ENCODE peak calls at places on chromosome 7, in seven cellular contexts. Z is neuronal stem cell; O is body of pancreas; L is fibroblast of lung; N is stomach; P is pancreas; E is effector memory CD4-positive, alpha-beta T cell. Q is an unnamed sample.
A peak's percentile ranks its signal among the peaks of the same experiment; 100 is the strongest.

GRCh38 chr7:151769189-151769821 is 107.6 kb downstream of the PRKAG2 start:
- DNase-seq in P (no peak), N (no peak), O (no peak), Z (no peak), E (no peak), L (no peak), Q (no peak)

GRCh38 chr7:143126146-143126545 is 5.7 kb upstream of the PIP start:
- DNase-seq in E (no peak), N (no peak), P (no peak), Z (no peak), O (no peak), L (no peak), Q (no peak)

GRCh38 chr7:4613855-4614548 is 68.1 kb upstream of the FOXK1 start:
- DNase-seq in Z (no peak), O (no peak), N (no peak), P (no peak), E (no peak), L (peak; percentile 84), Q (no peak)

GRCh38 chr7:32500922-32501341 is 5.6 kb downstream of the AVL9 start:
- DNase-seq in N (no peak), Z (no peak), E (no peak), P (no peak), O (no peak), L (peak; percentile 76), Q (no peak)

GRCh38 chr7:142365410-142365842 is 107.6 kb upstream of the PRSS58 start:
- DNase-seq in L (no peak), N (no peak), Z (no peak), O (no peak), P (no peak), E (no peak), Q (no peak)

GRCh38 chr7:39300276-39300675 is 265.9 kb upstream of the YAE1 start:
- DNase-seq in N (no peak), P (no peak), O (no peak), L (no peak), E (no peak), Z (no peak), Q (no peak)

GRCh38 chr7:155349601-155350331 is 52.1 kb downstream of the INSIG1 start:
- DNase-seq in O (no peak), P (no peak), L (no peak), Z (no peak), N (no peak), E (no peak), Q (no peak)

GRCh38 chr7:128882134-128882533 is 19.5 kb downstream of the ATP6V1F start:
- DNase-seq in P (no peak), O (no peak), E (no peak), Z (no peak), L (no peak), N (no peak), Q (no peak)

GRCh38 chr7:21338728-21339164 is 89.1 kb upstream of the SP4 start:
- DNase-seq in O (no peak), Z (no peak), N (no peak), E (no peak), L (no peak), P (no peak), Q (no peak)

GRCh38 chr7:132034748-132035416 is 478.5 kb upstream of the PODXL start:
- DNase-seq in N (no peak), P (no peak), L (no peak), E (no peak), O (no peak), Z (no peak), Q (peak; percentile 80)

GRCh38 chr7:111595780-111596179 is 33.5 kb upstream of the IMMP2L start:
- DNase-seq in P (no peak), L (no peak), N (no peak), O (no peak), Z (no peak), E (no peak), Q (no peak)

GRCh38 chr7:139687206-139687954 is 90.4 kb downstream of the HIPK2 start:
- DNase-seq in N (no peak), E (no peak), Z (no peak), O (no peak), L (peak; percentile 37), P (no peak), Q (no peak)

GRCh38 chr7:143360788-143361551 is 1.5 kb downstream of the FAM131B start:
- DNase-seq in Z (peak; percentile 39), N (no peak), L (no peak), E (no peak), P (no peak), O (no peak), Q (no peak)

GRCh38 chr7:137967143-137968018 is 34.5 kb downstream of the CREB3L2 start:
- DNase-seq in Z (no peak), N (no peak), O (no peak), P (no peak), E (no peak), L (peak; percentile 93), Q (no peak)

GRCh38 chr7:26188291-26188999 is 12.1 kb downstream of the HNRNPA2B1 start:
- DNase-seq in Z (no peak), E (no peak), L (no peak), N (no peak), P (no peak), O (no peak), Q (no peak)
- H3K36me3 ChIP-seq in Z (peaks cover 15% of the 10 kb centered on the region), E (peaks cover 50% of the 10 kb centered on the region), L (peaks cover 14% of the 10 kb centered on the region), N (peaks cover 78% of the 10 kb centered on the region), P (peaks cover 9% of the 10 kb centered on the region), O (peaks cover 49% of the 10 kb centered on the region), Q (peaks cover 65% of the 10 kb centered on the region)

DNA sequence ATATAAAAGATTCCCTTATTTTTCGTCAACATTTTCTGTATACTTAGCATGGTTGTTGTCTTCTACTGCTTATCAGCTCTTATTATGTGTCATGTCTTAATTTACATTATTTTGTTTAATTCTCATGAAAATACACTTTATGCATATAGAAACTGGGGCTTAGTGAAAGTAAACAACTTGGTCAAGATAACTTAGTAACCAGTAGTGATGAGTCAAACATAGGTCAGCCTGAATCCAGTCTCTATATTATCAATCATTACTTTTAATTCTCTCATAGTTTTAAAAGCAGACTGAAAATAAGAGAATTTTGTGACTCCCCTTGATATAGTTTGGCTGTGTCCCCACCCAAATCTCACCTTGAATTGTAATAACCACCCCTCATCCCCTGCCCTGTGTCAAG is 119.6 kb upstream of the TPK1 start:
- DNase-seq in P (no peak), N (no peak), E (no peak), O (no peak), Z (no peak), L (no peak), Q (no peak)
- H3K9me3 ChIP-seq in P (no peaks in the 10 kb centered on the region), N (peaks cover 9% of the 10 kb centered on the region), E (no peaks in the 10 kb centered on the region), O (no peaks in the 10 kb centered on the region), Z (no peaks in the 10 kb centered on the region), L (no peaks in the 10 kb centered on the region), Q (no peaks in the 10 kb centered on the region)

GRCh38 chr7:75979361-75980125 is 14.9 kb downstream of the TMEM120A start:
- DNase-seq in P (peak; percentile 29), E (no peak), Z (no peak), L (no peak), O (peak; percentile 20), N (no peak), Q (peak; percentile 6)

GRCh38 chr7:75980865-75981449 is 13.4 kb downstream of the TMEM120A start:
- DNase-seq in E (no peak), Z (no peak), N (no peak), O (no peak), P (peak; percentile 19), L (no peak), Q (peak; percentile 5)

GRCh38 chr7:75980126-75980864 is 14.1 kb downstream of the TMEM120A start:
- DNase-seq in L (no peak), E (no peak), N (peak; percentile 80), P (peak; percentile 66), O (peak; percentile 64), Z (no peak), Q (peak; percentile 30)

GRCh38 chr7:75981450-75982305 is 12.7 kb downstream of the TMEM120A start:
- DNase-seq in P (no peak), N (no peak), Z (no peak), E (no peak), O (peak; percentile 16), L (no peak), Q (no peak)

DNA sequence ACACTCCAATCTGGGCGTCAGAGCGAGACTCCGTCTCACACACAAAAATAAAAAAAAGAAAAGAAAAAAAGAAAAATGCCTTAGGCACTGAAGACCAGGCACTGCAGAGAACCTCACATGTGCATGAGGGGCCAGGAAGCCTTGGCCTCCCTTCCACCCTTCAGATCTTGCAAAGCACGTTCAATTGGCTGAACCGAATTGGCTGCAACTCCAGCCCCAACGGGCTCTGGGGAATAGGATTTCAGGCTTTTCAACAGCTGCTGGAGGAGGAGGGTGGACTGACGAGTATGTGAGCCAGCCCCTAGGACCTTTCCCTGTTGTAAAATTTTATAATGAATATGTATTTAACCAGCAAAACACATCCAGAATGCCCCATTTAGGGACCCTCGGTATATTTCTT is 16.7 kb downstream of the TMEM120A start:
- DNase-seq in Z (no peak), L (no peak), O (peak; percentile 27), P (peak; percentile 7), E (no peak), N (no peak), Q (peak; percentile 40)
- H3K36me3 ChIP-seq in Z (peaks cover 26% of the 10 kb centered on the region), L (peaks cover 22% of the 10 kb centered on the region), O (no peaks in the 10 kb centered on the region), P (no peaks in the 10 kb centered on the region), E (peaks cover 34% of the 10 kb centered on the region), N (peaks cover 68% of the 10 kb centered on the region), Q (peaks cover 4% of the 10 kb centered on the region)

GRCh38 chr7:157613575-157614322 is 276.9 kb downstream of the DNAJB6 start:
- DNase-seq in Z (no peak), L (no peak), N (no peak), E (no peak), P (no peak), O (no peak), Q (no peak)

GRCh38 chr7:157611341-157611740 is 274.5 kb downstream of the DNAJB6 start:
- DNase-seq in L (no peak), O (no peak), E (no peak), Z (no peak), P (no peak), N (no peak), Q (no peak)

GRCh38 chr7:157612009-157612663 is 275.3 kb downstream of the DNAJB6 start:
- DNase-seq in N (no peak), O (no peak), Z (no peak), L (no peak), P (no peak), E (no peak), Q (no peak)

GRCh38 chr7:157614457-157615020 is 277.7 kb downstream of the DNAJB6 start:
- DNase-seq in P (no peak), N (no peak), E (no peak), L (no peak), O (no peak), Z (no peak), Q (no peak)

DNA sequence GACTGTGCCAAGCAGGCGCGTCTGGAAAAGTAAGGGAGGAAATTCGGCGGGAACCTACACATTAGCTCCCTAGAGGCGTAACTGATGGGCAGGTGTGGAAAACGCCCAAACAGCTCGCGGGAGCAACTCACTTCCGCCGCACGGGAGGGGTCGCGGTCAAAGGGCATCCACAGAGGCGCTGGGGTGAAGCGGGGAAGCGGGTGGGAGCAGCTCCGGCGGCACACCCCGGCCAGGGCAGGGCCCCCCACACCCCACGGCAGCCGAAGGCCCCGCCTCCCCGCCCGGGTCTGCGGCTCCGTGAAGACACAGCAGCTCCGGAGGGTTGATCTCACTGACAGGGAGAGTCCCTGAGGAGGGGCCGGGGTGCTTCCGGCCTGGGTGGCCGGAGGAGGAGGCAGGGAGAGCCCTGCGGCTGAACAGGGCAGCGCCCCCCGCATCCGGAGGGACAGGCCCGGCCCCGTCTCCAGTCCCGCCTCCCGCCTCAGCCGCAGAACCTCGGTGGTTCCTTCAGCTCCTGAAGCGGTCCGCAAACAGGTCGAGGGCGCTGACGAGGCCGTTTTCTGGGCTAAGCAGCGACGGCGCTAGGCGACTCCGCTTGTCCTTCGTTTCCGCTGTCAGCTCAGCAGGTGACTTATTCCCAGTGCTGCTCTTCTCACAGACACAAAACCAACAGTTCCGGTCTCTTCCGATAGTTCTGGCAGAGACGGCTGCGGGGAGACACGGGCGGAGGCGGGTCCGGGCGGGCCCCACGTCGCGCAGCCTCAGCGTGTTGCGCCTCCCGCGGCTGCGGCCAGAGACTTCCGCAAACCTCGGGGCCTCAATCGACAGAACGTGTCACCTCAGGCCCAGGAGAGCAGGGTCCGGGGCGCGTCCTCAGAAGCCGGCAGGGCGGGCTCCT is 276.1 kb downstream of the DNAJB6 start:
- DNase-seq in L (no peak), P (no peak), E (peak; percentile 40), N (peak; percentile 40), Z (no peak), O (peak; percentile 31), Q (no peak)
- H3K9me3 ChIP-seq in L (no peaks in the 10 kb centered on the region), P (no peaks in the 10 kb centered on the region), E (no peaks in the 10 kb centered on the region), N (no peaks in the 10 kb centered on the region), Z (peaks cover 4% of the 10 kb centered on the region), O (no peaks in the 10 kb centered on the region), Q (no peaks in the 10 kb centered on the region)

Q was measured in BE2C.